ENCODE peak calls at places on chromosomes 3 and 15, in four cellular contexts. One of them, this sample, is unnamed.

GRCh38 chr3:11774296-11774877 is 72.3 kb downstream of the TAMM41 start:
- DNase-seq in GM12878: no peak
- DNase-seq in K562: peak
- DNase-seq in H1: peak
- DNase-seq in this sample: peak

GRCh38 chr15:27722102-27722501 is 377.0 kb downstream of the OCA2 start:
- DNase-seq in GM12878: no peak
- DNase-seq in K562: no peak
- DNase-seq in H1: no peak
- DNase-seq in this sample: no peak

GRCh38 chr3:40793739-40794138 is 269.0 kb downstream of the ZNF621 start:
- DNase-seq in GM12878: no peak
- DNase-seq in K562: no peak
- DNase-seq in H1: no peak
- DNase-seq in this sample: no peak

GRCh38 chr15:74635228-74635627 is 19.6 kb downstream of the CLK3 start:
- DNase-seq in GM12878: no peak
- DNase-seq in K562: peak
- DNase-seq in H1: no peak
- DNase-seq in this sample: peak

GRCh38 chr3:32620911-32621310 is 50.3 kb upstream of the DYNC1LI1 start:
- DNase-seq in GM12878: no peak
- DNase-seq in K562: no peak
- DNase-seq in H1: no peak
- DNase-seq in this sample: no peak

GRCh38 chr3:107796786-107797185 is 274.0 kb downstream of the BBX start:
- DNase-seq in GM12878: no peak
- DNase-seq in K562: no peak
- DNase-seq in H1: no peak
- DNase-seq in this sample: peak

GRCh38 chr3:100695696-100696095 is 13.6 kb upstream of the TFG start:
- DNase-seq in GM12878: no peak
- DNase-seq in K562: no peak
- DNase-seq in H1: no peak
- DNase-seq in this sample: no peak

GRCh38 chr15:74422723-74423442 is 10.9 kb downstream of the SEMA7A start:
- DNase-seq in GM12878: no peak
- DNase-seq in K562: no peak
- DNase-seq in H1: peak
- DNase-seq in this sample: peak

GRCh38 chr3:194382196-194382891 is 12.8 kb upstream of the LRRC15 start:
- DNase-seq in GM12878: no peak
- DNase-seq in K562: no peak
- DNase-seq in H1: no peak
- DNase-seq in this sample: no peak

GRCh38 chr3:76497636-76498035 is 542.3 kb upstream of the ROBO2 start:
- DNase-seq in GM12878: no peak
- DNase-seq in K562: no peak
- DNase-seq in H1: peak
- DNase-seq in this sample: peak

GRCh38 chr3:95037097-95037496 is 974.2 kb downstream of the NSUN3 start:
- DNase-seq in GM12878: no peak
- DNase-seq in K562: no peak
- DNase-seq in H1: no peak
- DNase-seq in this sample: no peak

GRCh38 chr15:71015342-71015741 is 99.9 kb upstream of the THSD4 start:
- DNase-seq in GM12878: no peak
- DNase-seq in K562: no peak
- DNase-seq in H1: no peak
- DNase-seq in this sample: no peak

GRCh38 chr3:153372326-153372725 is 210.3 kb downstream of the RAP2B start:
- DNase-seq in GM12878: no peak
- DNase-seq in K562: no peak
- DNase-seq in H1: no peak
- DNase-seq in this sample: no peak

GRCh38 chr3:162217603-162218002 is 721.0 kb downstream of the OTOL1 start:
- DNase-seq in GM12878: no peak
- DNase-seq in K562: no peak
- DNase-seq in H1: no peak
- DNase-seq in this sample: no peak

GRCh38 chr15:82043726-82044372 is 2.0 kb downstream of the MEX3B start:
- DNase-seq in GM12878: no peak
- DNase-seq in K562: no peak
- DNase-seq in H1: no peak
- DNase-seq in this sample: no peak

GRCh38 chr3:8938021-8938420 is 25.3 kb downstream of the RAD18 start:
- DNase-seq in GM12878: no peak
- DNase-seq in K562: peak
- DNase-seq in H1: no peak
- DNase-seq in this sample: peak

GRCh38 chr3:161879470-161879869 is 382.9 kb downstream of the OTOL1 start:
- DNase-seq in GM12878: no peak
- DNase-seq in K562: no peak
- DNase-seq in H1: no peak
- DNase-seq in this sample: no peak

GRCh38 chr3:98359250-98359649 is 5.6 kb downstream of the OR5K4 start:
- DNase-seq in GM12878: no peak
- DNase-seq in K562: no peak
- DNase-seq in H1: no peak
- DNase-seq in this sample: no peak

GRCh38 chr3:67109651-67110204 is 111.6 kb downstream of the KBTBD8 start:
- DNase-seq in GM12878: no peak
- DNase-seq in K562: peak
- DNase-seq in H1: no peak
- DNase-seq in this sample: peak

GRCh38 chr3:51382947-51383578 is 2.0 kb upstream of the MANF start:
- DNase-seq in GM12878: no peak
- DNase-seq in K562: no peak
- DNase-seq in H1: no peak
- DNase-seq in this sample: no peak

GRCh38 chr3:45516829-45517228 is 77.7 kb upstream of the LIMD1 start:
- DNase-seq in GM12878: no peak
- DNase-seq in K562: no peak
- DNase-seq in H1: no peak
- DNase-seq in this sample: no peak
- TF ChIP-seq HDAC6 in GM12878: no peak
- TF ChIP-seq HDAC6 in K562: no peak
- TF ChIP-seq HDAC6 in H1: no peak
- TF ChIP-seq HDAC6 in this sample: no peak

DNA sequence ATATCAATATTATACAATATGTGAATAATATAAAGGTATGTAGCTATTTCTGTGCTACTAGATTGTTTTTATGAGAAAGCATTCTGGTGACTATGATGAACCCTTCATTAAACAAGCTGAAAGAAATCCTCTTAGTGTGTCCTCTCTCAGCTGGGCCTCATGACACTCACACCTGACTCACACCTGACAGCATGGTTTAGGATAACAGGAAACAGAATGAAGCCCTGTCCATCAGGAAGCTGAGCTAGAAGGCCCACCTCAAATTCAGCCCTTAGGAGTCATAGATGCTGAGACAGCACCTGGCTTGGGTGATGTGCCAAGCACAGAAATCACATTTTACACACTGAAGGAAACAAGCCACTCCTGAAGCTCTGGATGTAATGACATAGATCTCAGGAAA is 30.8 kb downstream of the CHCHD4 start:
- DNase-seq in GM12878: no peak
- DNase-seq in K562: no peak
- DNase-seq in H1: no peak
- DNase-seq in this sample: no peak
- TF ChIP-seq HDAC6 in GM12878: no peak
- TF ChIP-seq HDAC6 in K562: no peak
- TF ChIP-seq HDAC6 in H1: no peak
- TF ChIP-seq HDAC6 in this sample: no peak

DNA sequence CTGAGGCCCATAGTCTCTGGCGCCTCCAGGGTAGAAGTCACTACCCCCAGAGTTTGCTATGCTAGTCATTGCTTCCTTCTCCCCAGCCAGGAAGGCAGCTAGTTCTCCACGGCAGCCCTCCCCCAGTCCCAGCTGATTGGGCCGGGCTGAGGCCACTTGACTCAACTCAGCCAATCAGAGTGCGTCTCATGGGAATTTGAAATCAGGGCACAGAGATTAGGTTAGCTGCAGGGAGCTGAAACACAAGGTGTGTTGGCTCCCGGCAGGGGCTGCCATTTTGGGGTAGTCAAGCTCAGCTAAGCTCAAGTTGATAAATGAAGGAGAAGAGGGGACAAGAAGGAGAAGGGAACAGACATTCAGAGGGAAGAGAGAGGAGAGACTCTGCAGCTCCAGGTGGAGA is 32.8 kb downstream of the LINGO1 start:
- DNase-seq in GM12878: no peak
- DNase-seq in K562: peak
- DNase-seq in H1: no peak
- DNase-seq in this sample: peak
- TF ChIP-seq HDAC6 in GM12878: no peak
- TF ChIP-seq HDAC6 in K562: no peak
- TF ChIP-seq HDAC6 in H1: no peak
- TF ChIP-seq HDAC6 in this sample: no peak

DNA sequence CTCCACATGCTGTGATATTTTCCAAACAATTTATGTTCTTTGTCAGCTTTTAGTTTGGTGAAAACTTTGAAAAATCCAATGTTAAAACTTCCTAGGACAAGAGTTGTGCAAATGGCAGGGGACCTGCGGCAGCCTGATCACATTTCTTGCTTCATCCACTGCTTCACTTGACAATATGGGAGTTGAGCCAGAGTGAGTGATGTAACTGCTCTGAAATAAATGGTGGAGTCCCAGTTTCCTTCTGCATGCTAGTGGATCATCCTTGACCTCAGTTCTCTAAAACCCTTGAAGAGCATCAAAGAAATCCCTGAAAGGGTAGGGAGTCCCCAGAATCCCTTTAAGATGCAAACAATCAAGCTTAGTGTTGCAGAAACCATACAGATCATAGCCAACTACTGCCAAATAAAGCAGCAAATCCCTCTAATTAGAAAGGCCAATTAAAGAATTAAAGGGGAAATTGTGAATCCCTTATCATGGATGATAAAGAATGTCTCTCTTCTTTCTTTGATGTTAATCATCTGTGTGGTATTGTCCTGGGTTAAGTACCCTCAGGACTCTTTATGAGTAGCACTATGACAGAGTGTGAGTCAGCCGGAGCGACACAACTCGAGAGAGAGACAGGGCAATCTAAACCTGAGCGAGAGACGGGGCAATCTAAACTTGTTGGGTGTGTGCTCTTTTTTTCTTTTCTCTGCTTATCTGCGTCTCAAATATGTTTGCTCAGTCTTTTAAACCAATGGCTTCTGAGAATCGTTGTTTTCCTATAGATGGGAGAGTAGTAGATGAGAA is 41.8 kb upstream of the GAP43 start:
- DNase-seq in GM12878: no peak
- DNase-seq in K562: no peak
- DNase-seq in H1: no peak
- DNase-seq in this sample: no peak
- TF ChIP-seq HDAC6 in GM12878: no peak
- TF ChIP-seq HDAC6 in K562: no peak
- TF ChIP-seq HDAC6 in H1: no peak
- TF ChIP-seq HDAC6 in this sample: no peak

DNA sequence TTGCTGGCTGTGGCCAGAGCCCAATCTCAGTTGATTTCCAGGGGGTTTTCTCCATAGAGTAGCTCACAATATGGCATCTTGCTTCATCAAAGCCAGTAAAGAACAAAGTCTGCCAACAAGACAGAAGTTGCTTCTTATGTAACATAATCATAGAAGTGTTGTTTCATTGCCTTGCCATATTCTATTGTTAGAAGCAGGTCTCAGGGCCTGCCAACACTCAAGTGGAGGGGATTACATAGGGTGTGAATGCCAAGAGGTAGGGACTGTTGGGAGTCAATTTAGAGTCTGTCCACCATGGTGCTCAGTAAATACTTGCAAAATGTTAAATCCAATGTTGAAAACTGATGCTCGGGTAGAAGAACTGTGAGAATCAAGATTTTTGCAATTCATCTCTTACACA is 13.4 kb upstream of the PXYLP1 start:
- DNase-seq in GM12878: no peak
- DNase-seq in K562: no peak
- DNase-seq in H1: no peak
- DNase-seq in this sample: no peak
- TF ChIP-seq HDAC6 in GM12878: no peak
- TF ChIP-seq HDAC6 in K562: no peak
- TF ChIP-seq HDAC6 in H1: no peak
- TF ChIP-seq HDAC6 in this sample: no peak

DNA sequence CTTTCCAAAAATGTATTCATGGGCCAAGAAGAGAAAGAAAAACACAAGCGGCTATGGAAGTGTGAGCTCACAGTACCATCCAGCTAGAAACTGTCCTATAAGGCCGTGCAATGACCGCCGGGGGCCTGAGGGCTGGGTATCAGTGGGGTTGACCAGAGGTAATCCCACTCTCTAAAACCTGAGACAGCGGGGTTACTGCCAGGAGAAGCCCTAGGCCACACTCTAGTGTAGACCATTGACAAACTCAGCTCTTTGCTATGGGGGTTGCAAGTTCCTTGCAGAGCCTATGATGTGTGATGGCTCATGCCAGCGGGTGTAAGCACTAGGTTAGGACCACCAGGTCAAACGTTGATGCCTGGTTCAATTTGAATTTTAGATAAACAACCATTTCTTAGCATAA is 25.9 kb upstream of the SLCO2A1 start:
- DNase-seq in GM12878: no peak
- DNase-seq in K562: no peak
- DNase-seq in H1: no peak
- DNase-seq in this sample: no peak
- TF ChIP-seq HDAC6 in GM12878: no peak
- TF ChIP-seq HDAC6 in K562: no peak
- TF ChIP-seq HDAC6 in H1: no peak
- TF ChIP-seq HDAC6 in this sample: no peak

GRCh38 chr3:56365905-56366640 is 102.2 kb downstream of the ERC2 start:
- DNase-seq in GM12878: no peak
- DNase-seq in K562: no peak
- DNase-seq in H1: no peak
- DNase-seq in this sample: no peak
- TF ChIP-seq HDAC6 in GM12878: no peak
- TF ChIP-seq HDAC6 in K562: no peak
- TF ChIP-seq HDAC6 in H1: no peak
- TF ChIP-seq HDAC6 in this sample: no peak